ENCODE peak calls at places on chromosome 2, in six cellular contexts. H is LoVo, C is B cell, I is EL, F is stomach, B is HL-60. U is an unnamed sample.

GRCh38 chr2:117942958-117943672 is 70.8 kb downstream of the CCDC93 start:
- DNase-seq in B (no peak), I (peak; percentile 81), C (no peak), F (no peak), H (no peak), U (no peak)

GRCh38 chr2:223969856-223970255 is 12.6 kb downstream of the MRPL44 start:
- DNase-seq in B (no peak), I (no peak), F (no peak), C (no peak), H (no peak), U (peak; percentile 6)

GRCh38 chr2:136175868-136176267 is 57.9 kb upstream of the CXCR4 start:
- DNase-seq in F (no peak), B (peak; percentile 46), H (no peak), I (no peak), C (no peak), U (no peak)

GRCh38 chr2:228987441-228988155 is 283.5 kb downstream of the PID1 start:
- DNase-seq in C (no peak), F (no peak), I (peak; percentile 40), B (no peak), H (no peak), U (no peak)

GRCh38 chr2:39194686-39195085 is 49.1 kb downstream of the CDKL4 start:
- DNase-seq in B (no peak), F (no peak), C (no peak), H (no peak), I (no peak), U (no peak)

GRCh38 chr2:23548143-23548769 is 163.3 kb downstream of the KLHL29 start:
- DNase-seq in H (no peak), F (no peak), C (no peak), I (no peak), B (no peak), U (no peak)

GRCh38 chr2:235485362-235485761 is 8.5 kb upstream of the AGAP1 start:
- DNase-seq in C (no peak), I (no peak), B (no peak), F (no peak), H (no peak), U (no peak)

GRCh38 chr2:125713533-125713932 is 942.4 kb upstream of the GYPC start:
- DNase-seq in B (no peak), F (no peak), H (no peak), C (no peak), I (no peak), U (no peak)

GRCh38 chr2:119112230-119112629 is 46.3 kb downstream of the C1QL2 start:
- DNase-seq in C (no peak), B (no peak), H (no peak), I (no peak), F (no peak), U (no peak)

GRCh38 chr2:165015052-165015642 is 59.8 kb upstream of the SLC38A11 start:
- DNase-seq in B (peak; percentile 29), I (peak; percentile 56), C (peak; percentile 76), F (peak; percentile 74), H (peak; percentile 62), U (peak; percentile 32)

U was measured in MV-4-11.